ENCODE peak calls at places on chromosome 7, in seven cellular contexts. One of them, this sample, is unnamed.

GRCh38 chr7:139446051-139446890 is 37.2 kb downstream of the KLRG2 start:
- DNase-seq in T-helper 9 cell: no peak
- DNase-seq in iPS DF 19.7: no peak
- DNase-seq in M059J: no peak
- DNase-seq in heart right ventricle: no peak
- DNase-seq in SW480: no peak
- DNase-seq in right lobe of liver: no peak
- DNase-seq in this sample: no peak

GRCh38 chr7:868189-868486 is 8.2 kb upstream of the GET4 start:
- DNase-seq in T-helper 9 cell: no peak
- DNase-seq in iPS DF 19.7: no peak
- DNase-seq in M059J: no peak
- DNase-seq in heart right ventricle: no peak
- DNase-seq in SW480: no peak
- DNase-seq in right lobe of liver: no peak
- DNase-seq in this sample: no peak

GRCh38 chr7:93920496-93921189 is 892 bp upstream of the GNG11 start:
- DNase-seq in T-helper 9 cell: no peak
- DNase-seq in iPS DF 19.7: no peak
- DNase-seq in M059J: no peak
- DNase-seq in heart right ventricle: no peak
- DNase-seq in SW480: no peak
- DNase-seq in right lobe of liver: no peak
- DNase-seq in this sample: no peak

GRCh38 chr7:6172331-6173295 is 99.8 kb downstream of the CYTH3 start:
- DNase-seq in T-helper 9 cell: no peak
- DNase-seq in iPS DF 19.7: no peak
- DNase-seq in M059J: peak
- DNase-seq in heart right ventricle: no peak
- DNase-seq in SW480: no peak
- DNase-seq in right lobe of liver: no peak
- DNase-seq in this sample: no peak

GRCh38 chr7:112481833-112482669 is 1.3 kb downstream of the LSMEM1 start:
- DNase-seq in T-helper 9 cell: no peak
- DNase-seq in iPS DF 19.7: no peak
- DNase-seq in M059J: peak
- DNase-seq in heart right ventricle: peak
- DNase-seq in SW480: peak
- DNase-seq in right lobe of liver: no peak
- DNase-seq in this sample: no peak

GRCh38 chr7:27560706-27561235 is 101.9 kb downstream of the HIBADH start:
- DNase-seq in T-helper 9 cell: no peak
- DNase-seq in iPS DF 19.7: no peak
- DNase-seq in M059J: peak
- DNase-seq in heart right ventricle: no peak
- DNase-seq in SW480: peak
- DNase-seq in right lobe of liver: no peak
- DNase-seq in this sample: no peak

GRCh38 chr7:7982904-7983303 is 14.3 kb downstream of the GLCCI1 start:
- DNase-seq in T-helper 9 cell: no peak
- DNase-seq in iPS DF 19.7: no peak
- DNase-seq in M059J: no peak
- DNase-seq in heart right ventricle: no peak
- DNase-seq in SW480: no peak
- DNase-seq in right lobe of liver: no peak
- DNase-seq in this sample: no peak

GRCh38 chr7:55350281-55350680 is 14.9 kb upstream of the LANCL2 start:
- DNase-seq in T-helper 9 cell: no peak
- DNase-seq in iPS DF 19.7: no peak
- DNase-seq in M059J: peak
- DNase-seq in heart right ventricle: no peak
- DNase-seq in SW480: no peak
- DNase-seq in right lobe of liver: no peak
- DNase-seq in this sample: no peak

GRCh38 chr7:107725138-107725740 is 18.7 kb upstream of the CBLL1 start:
- DNase-seq in T-helper 9 cell: peak
- DNase-seq in iPS DF 19.7: no peak
- DNase-seq in M059J: peak
- DNase-seq in heart right ventricle: peak
- DNase-seq in SW480: peak
- DNase-seq in right lobe of liver: no peak
- DNase-seq in this sample: peak

GRCh38 chr7:15554081-15554480 is 7.7 kb downstream of the AGMO start:
- DNase-seq in T-helper 9 cell: no peak
- DNase-seq in iPS DF 19.7: no peak
- DNase-seq in M059J: no peak
- DNase-seq in heart right ventricle: no peak
- DNase-seq in SW480: no peak
- DNase-seq in right lobe of liver: no peak
- DNase-seq in this sample: no peak

GRCh38 chr7:74429153-74429747 is 24.5 kb upstream of the GTF2IRD1 start:
- DNase-seq in T-helper 9 cell: no peak
- DNase-seq in iPS DF 19.7: peak
- DNase-seq in M059J: peak
- DNase-seq in heart right ventricle: no peak
- DNase-seq in SW480: no peak
- DNase-seq in right lobe of liver: peak
- DNase-seq in this sample: no peak

GRCh38 chr7:66326501-66327180 is 121.5 kb downstream of the TPST1 start:
- DNase-seq in T-helper 9 cell: no peak
- DNase-seq in iPS DF 19.7: no peak
- DNase-seq in M059J: peak
- DNase-seq in heart right ventricle: no peak
- DNase-seq in SW480: no peak
- DNase-seq in right lobe of liver: no peak
- DNase-seq in this sample: no peak

GRCh38 chr7:8260871-8261707 is 878 bp downstream of the ICA1 start:
- DNase-seq in T-helper 9 cell: no peak
- DNase-seq in iPS DF 19.7: no peak
- DNase-seq in M059J: no peak
- DNase-seq in heart right ventricle: peak
- DNase-seq in SW480: peak
- DNase-seq in right lobe of liver: peak
- DNase-seq in this sample: no peak

GRCh38 chr7:98993024-98993897 is 114.9 kb downstream of the TRRAP start:
- DNase-seq in T-helper 9 cell: no peak
- DNase-seq in iPS DF 19.7: no peak
- DNase-seq in M059J: no peak
- DNase-seq in heart right ventricle: no peak
- DNase-seq in SW480: no peak
- DNase-seq in right lobe of liver: no peak
- DNase-seq in this sample: no peak

GRCh38 chr7:481219-481930 is 38.3 kb downstream of the PDGFA start:
- DNase-seq in T-helper 9 cell: no peak
- DNase-seq in iPS DF 19.7: no peak
- DNase-seq in M059J: no peak
- DNase-seq in heart right ventricle: no peak
- DNase-seq in SW480: no peak
- DNase-seq in right lobe of liver: no peak
- DNase-seq in this sample: no peak

GRCh38 chr7:35727571-35727970 is 32.6 kb upstream of the HERPUD2 start:
- DNase-seq in T-helper 9 cell: no peak
- DNase-seq in iPS DF 19.7: no peak
- DNase-seq in M059J: no peak
- DNase-seq in heart right ventricle: no peak
- DNase-seq in SW480: no peak
- DNase-seq in right lobe of liver: no peak
- DNase-seq in this sample: no peak

GRCh38 chr7:74612015-74612829 is 45.3 kb upstream of the GTF2I start:
- DNase-seq in T-helper 9 cell: no peak
- DNase-seq in iPS DF 19.7: no peak
- DNase-seq in M059J: peak
- DNase-seq in heart right ventricle: no peak
- DNase-seq in SW480: no peak
- DNase-seq in right lobe of liver: no peak
- DNase-seq in this sample: no peak

GRCh38 chr7:142808802-142809583 is 38.2 kb downstream of the PRSS2 start:
- DNase-seq in T-helper 9 cell: peak
- DNase-seq in iPS DF 19.7: no peak
- DNase-seq in M059J: peak
- DNase-seq in heart right ventricle: no peak
- DNase-seq in SW480: peak
- DNase-seq in right lobe of liver: no peak
- DNase-seq in this sample: peak

GRCh38 chr7:17990761-17991160 is 36.9 kb downstream of the PRPS1L1 start:
- DNase-seq in T-helper 9 cell: no peak
- DNase-seq in iPS DF 19.7: no peak
- DNase-seq in M059J: no peak
- DNase-seq in heart right ventricle: no peak
- DNase-seq in SW480: no peak
- DNase-seq in right lobe of liver: no peak
- DNase-seq in this sample: no peak

GRCh38 chr7:120858299-120858636 is 324 bp upstream of the TSPAN12 start:
- DNase-seq in T-helper 9 cell: no peak
- DNase-seq in iPS DF 19.7: no peak
- DNase-seq in M059J: no peak
- DNase-seq in heart right ventricle: no peak
- DNase-seq in SW480: no peak
- DNase-seq in right lobe of liver: no peak
- DNase-seq in this sample: no peak

GRCh38 chr7:34158311-34158710 is 253.0 kb downstream of the BMPER start:
- DNase-seq in T-helper 9 cell: no peak
- DNase-seq in iPS DF 19.7: no peak
- DNase-seq in M059J: no peak
- DNase-seq in heart right ventricle: peak
- DNase-seq in SW480: no peak
- DNase-seq in right lobe of liver: peak
- DNase-seq in this sample: no peak

GRCh38 chr7:66283003-66283920 is 78.1 kb downstream of the TPST1 start:
- DNase-seq in T-helper 9 cell: no peak
- DNase-seq in iPS DF 19.7: no peak
- DNase-seq in M059J: peak
- DNase-seq in heart right ventricle: no peak
- DNase-seq in SW480: peak
- DNase-seq in right lobe of liver: no peak
- DNase-seq in this sample: no peak

GRCh38 chr7:55469271-55469681 is 103.0 kb downstream of the VOPP1 start:
- DNase-seq in T-helper 9 cell: peak
- DNase-seq in iPS DF 19.7: no peak
- DNase-seq in M059J: no peak
- DNase-seq in heart right ventricle: no peak
- DNase-seq in SW480: no peak
- DNase-seq in right lobe of liver: no peak
- DNase-seq in this sample: no peak

GRCh38 chr7:81218480-81219106 is 299.7 kb upstream of the SEMA3C start:
- DNase-seq in T-helper 9 cell: no peak
- DNase-seq in iPS DF 19.7: no peak
- DNase-seq in M059J: no peak
- DNase-seq in heart right ventricle: no peak
- DNase-seq in SW480: no peak
- DNase-seq in right lobe of liver: no peak
- DNase-seq in this sample: no peak

GRCh38 chr7:147775564-147775963 is 815.0 kb upstream of the C7orf33 start:
- DNase-seq in T-helper 9 cell: no peak
- DNase-seq in iPS DF 19.7: no peak
- DNase-seq in M059J: no peak
- DNase-seq in heart right ventricle: no peak
- DNase-seq in SW480: no peak
- DNase-seq in right lobe of liver: no peak
- DNase-seq in this sample: no peak

GRCh38 chr7:2116903-2117680 is 115.7 kb downstream of the MAD1L1 start:
- DNase-seq in T-helper 9 cell: no peak
- DNase-seq in iPS DF 19.7: no peak
- DNase-seq in M059J: peak
- DNase-seq in heart right ventricle: peak
- DNase-seq in SW480: no peak
- DNase-seq in right lobe of liver: no peak
- DNase-seq in this sample: no peak

GRCh38 chr7:85829817-85830432 is 643.1 kb upstream of the SEMA3D start:
- DNase-seq in T-helper 9 cell: no peak
- DNase-seq in iPS DF 19.7: no peak
- DNase-seq in M059J: no peak
- DNase-seq in heart right ventricle: no peak
- DNase-seq in SW480: peak
- DNase-seq in right lobe of liver: no peak
- DNase-seq in this sample: no peak

GRCh38 chr7:33537078-33537477 is 368.3 kb upstream of the BMPER start:
- DNase-seq in T-helper 9 cell: no peak
- DNase-seq in iPS DF 19.7: no peak
- DNase-seq in M059J: no peak
- DNase-seq in heart right ventricle: no peak
- DNase-seq in SW480: no peak
- DNase-seq in right lobe of liver: no peak
- DNase-seq in this sample: no peak

GRCh38 chr7:36617408-36617807 is 106.9 kb downstream of the AOAH start:
- DNase-seq in T-helper 9 cell: no peak
- DNase-seq in iPS DF 19.7: no peak
- DNase-seq in M059J: no peak
- DNase-seq in heart right ventricle: no peak
- DNase-seq in SW480: no peak
- DNase-seq in right lobe of liver: no peak
- DNase-seq in this sample: no peak

GRCh38 chr7:98998821-98999725 is 120.7 kb downstream of the TRRAP start:
- DNase-seq in T-helper 9 cell: no peak
- DNase-seq in iPS DF 19.7: no peak
- DNase-seq in M059J: no peak
- DNase-seq in heart right ventricle: no peak
- DNase-seq in SW480: no peak
- DNase-seq in right lobe of liver: no peak
- DNase-seq in this sample: no peak

This sample was measured in CD4-positive, alpha-beta T cell.